ENCODE peak calls at places on chromosomes 12 and 14, in six cellular contexts. M is IMR-90; U is CD4-positive, CD25-positive, alpha-beta regulatory T cell; N is ovary; B is right cardiac atrium; O is pancreas. I is an unnamed sample.

GRCh38 chr12:10186299-10186698 is 7.5 kb downstream of the TMEM52B start:
- DNase-seq in M (no peak), U (no peak), N (no peak), B (peak; percentile 34), O (no peak), I (no peak)

GRCh38 chr12:31797230-31797872 is 68.5 kb upstream of the AMN1 start:
- DNase-seq in M (no peak), U (peak; percentile 35), N (no peak), B (no peak), O (no peak), I (no peak)

GRCh38 chr14:66032800-66033199 is 453.4 kb upstream of the CCDC196 start:
- DNase-seq in M (no peak), U (no peak), N (no peak), B (no peak), O (no peak), I (no peak)

GRCh38 chr12:90652280-90652679 is 302.7 kb downstream of the CCER1 start:
- DNase-seq in M (no peak), U (no peak), N (no peak), B (no peak), O (no peak), I (no peak)

GRCh38 chr12:6951551-6952120 is 480 bp downstream of the PTPN6 start:
- DNase-seq in M (no peak), U (no peak), N (no peak), B (peak; percentile 20), O (peak; percentile 73), I (no peak)

GRCh38 chr12:96063046-96063445 is 27.7 kb upstream of the LTA4H start:
- DNase-seq in M (peak; percentile 25), U (peak; percentile 69), N (no peak), B (no peak), O (no peak), I (peak; percentile 78)

GRCh38 chr14:74038015-74038859 is 19.1 kb downstream of the BBOF1 start:
- DNase-seq in M (peak; percentile 64), U (peak; percentile 70), N (no peak), B (no peak), O (no peak), I (peak; percentile 49)

GRCh38 chr12:15168279-15168678 is 52.9 kb downstream of the RERG start:
- DNase-seq in M (no peak), U (no peak), N (no peak), B (no peak), O (no peak), I (no peak)

GRCh38 chr12:15256760-15257159 is 35.5 kb upstream of the RERG start:
- DNase-seq in M (peak; percentile 2), U (no peak), N (peak; percentile 39), B (peak; percentile 24), O (no peak), I (no peak)

GRCh38 chr12:30019386-30020140 is 235.8 kb upstream of the TMTC1 start:
- DNase-seq in M (peak; percentile 13), U (no peak), N (no peak), B (no peak), O (no peak), I (no peak)

GRCh38 chr12:106147956-106148355 is 9.2 kb upstream of the NUAK1 start:
- DNase-seq in M (no peak), U (no peak), N (peak; percentile 21), B (peak; percentile 82), O (peak; percentile 93), I (no peak)

GRCh38 chr12:23771230-23771949 is 178.1 kb downstream of the SOX5 start:
- DNase-seq in M (no peak), U (no peak), N (no peak), B (peak; percentile 75), O (no peak), I (no peak)

GRCh38 chr12:106757623-106758348 is 16.7 kb upstream of the RIC8B start:
- DNase-seq in M (no peak), U (no peak), N (no peak), B (no peak), O (no peak), I (no peak)

GRCh38 chr12:4270016-4270669 is 3.4 kb upstream of the CCND2 start:
- DNase-seq in M (no peak), U (peak; percentile 62), N (no peak), B (no peak), O (no peak), I (no peak)

GRCh38 chr12:75876843-75877587 is 154.6 kb downstream of the PHLDA1 start:
- DNase-seq in M (no peak), U (no peak), N (no peak), B (no peak), O (no peak), I (no peak)

GRCh38 chr14:61568572-61569011 is 126.7 kb upstream of the HIF1A start:
- DNase-seq in M (no peak), U (peak; percentile 65), N (no peak), B (no peak), O (peak; percentile 86), I (no peak)

GRCh38 chr12:14567311-14568195 is at the start of gene PLBD1:
- DNase-seq in M (no peak), U (no peak), N (peak; percentile 20), B (peak; percentile 78), O (peak; percentile 92), I (no peak)

GRCh38 chr14:54637829-54638446 is 71.0 kb downstream of the SAMD4A start:
- DNase-seq in M (peak; percentile 92), U (no peak), N (no peak), B (no peak), O (no peak), I (peak; percentile 62)

GRCh38 chr12:100668939-100669536 is 95.6 kb downstream of the GAS2L3 start:
- DNase-seq in M (peak; percentile 61), U (peak; percentile 42), N (peak; percentile 30), B (peak; percentile 66), O (peak; percentile 74), I (peak; percentile 68)

GRCh38 chr14:97198813-97199212 is 401.6 kb downstream of the VRK1 start:
- DNase-seq in M (no peak), U (peak; percentile 17), N (no peak), B (no peak), O (no peak), I (no peak)

GRCh38 chr12:40451661-40452060 is 226.9 kb downstream of the LRRK2 start:
- DNase-seq in M (no peak), U (no peak), N (no peak), B (no peak), O (no peak), I (no peak)

GRCh38 chr12:57545809-57546437 is 1.1 kb downstream of the DCTN2 start:
- DNase-seq in M (peak; percentile 12), U (no peak), N (no peak), B (no peak), O (no peak), I (no peak)

GRCh38 chr12:726281-727140 is 25.9 kb upstream of the WNK1 start:
- DNase-seq in M (peak; percentile 39), U (no peak), N (no peak), B (no peak), O (no peak), I (no peak)

GRCh38 chr12:32134144-32134888 is 27.7 kb downstream of the BICD1 start:
- DNase-seq in M (peak; percentile 83), U (peak; percentile 80), N (no peak), B (no peak), O (no peak), I (no peak)

GRCh38 chr14:61644834-61645233 is 50.5 kb upstream of the HIF1A start:
- DNase-seq in M (peak; percentile 49), U (peak; percentile 7), N (no peak), B (no peak), O (no peak), I (no peak)

GRCh38 chr12:53200107-53200457 is 7.0 kb downstream of the ITGB7 start:
- DNase-seq in M (no peak), U (no peak), N (no peak), B (no peak), O (no peak), I (no peak)
- H3K4me3 ChIP-seq in M (no peak overlapping the region), U (peak overlapping the region; percentile 55), N (no peak overlapping the region), B (no peak overlapping the region), O (no peak overlapping the region), I (no peak overlapping the region)

GRCh38 chr14:95817271-95817670 is 59.4 kb upstream of the TUNAR start:
- DNase-seq in M (no peak), U (no peak), N (no peak), B (no peak), O (no peak), I (no peak)

GRCh38 chr14:95814363-95815225 is 62.0 kb upstream of the TUNAR start:
- DNase-seq in M (no peak), U (no peak), N (no peak), B (no peak), O (no peak), I (no peak)

GRCh38 chr14:95818581-95818980 is 58.1 kb upstream of the TUNAR start:
- DNase-seq in M (no peak), U (no peak), N (no peak), B (no peak), O (no peak), I (no peak)

GRCh38 chr14:95815226-95815690 is 61.4 kb upstream of the TUNAR start:
- DNase-seq in M (no peak), U (no peak), N (no peak), B (no peak), O (no peak), I (no peak)

GRCh38 chr14:95816539-95816938 is 60.1 kb upstream of the TUNAR start:
- DNase-seq in M (no peak), U (no peak), N (no peak), B (no peak), O (no peak), I (no peak)
- H3K4me1 ChIP-seq in M (no peaks in the 10 kb centered on the region), U (no peaks in the 10 kb centered on the region), N (no peaks in the 10 kb centered on the region), B (no peaks in the 10 kb centered on the region), O (no peaks in the 10 kb centered on the region), I (no peaks in the 10 kb centered on the region)

DNA sequence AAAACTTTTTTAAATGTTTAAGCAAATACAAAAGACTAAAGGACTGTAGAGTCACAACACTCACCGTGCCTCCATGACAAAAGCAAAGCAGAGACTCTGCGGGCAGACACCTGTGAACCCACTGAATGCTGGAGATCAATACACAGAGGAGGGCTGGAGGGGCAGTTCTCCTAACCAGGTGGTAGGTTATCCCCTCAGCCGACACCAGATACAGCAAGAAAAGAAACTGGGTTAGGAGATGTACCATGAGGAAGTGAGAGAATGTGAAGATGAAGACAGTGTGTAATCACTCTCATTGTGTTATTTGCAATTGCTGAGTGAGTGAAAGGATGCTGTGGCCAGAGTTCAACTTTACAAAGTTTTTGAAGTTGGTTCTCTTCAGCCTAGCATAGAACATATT is 480.3 kb downstream of the BCL11B start:
- DNase-seq in M (no peak), U (no peak), N (no peak), B (no peak), O (no peak), I (no peak)
- H3K27ac ChIP-seq in M (no peak overlapping the region), U (no peak overlapping the region), N (no peak overlapping the region), B (no peak overlapping the region), O (no peak overlapping the region), I (no peak overlapping the region)

DNA sequence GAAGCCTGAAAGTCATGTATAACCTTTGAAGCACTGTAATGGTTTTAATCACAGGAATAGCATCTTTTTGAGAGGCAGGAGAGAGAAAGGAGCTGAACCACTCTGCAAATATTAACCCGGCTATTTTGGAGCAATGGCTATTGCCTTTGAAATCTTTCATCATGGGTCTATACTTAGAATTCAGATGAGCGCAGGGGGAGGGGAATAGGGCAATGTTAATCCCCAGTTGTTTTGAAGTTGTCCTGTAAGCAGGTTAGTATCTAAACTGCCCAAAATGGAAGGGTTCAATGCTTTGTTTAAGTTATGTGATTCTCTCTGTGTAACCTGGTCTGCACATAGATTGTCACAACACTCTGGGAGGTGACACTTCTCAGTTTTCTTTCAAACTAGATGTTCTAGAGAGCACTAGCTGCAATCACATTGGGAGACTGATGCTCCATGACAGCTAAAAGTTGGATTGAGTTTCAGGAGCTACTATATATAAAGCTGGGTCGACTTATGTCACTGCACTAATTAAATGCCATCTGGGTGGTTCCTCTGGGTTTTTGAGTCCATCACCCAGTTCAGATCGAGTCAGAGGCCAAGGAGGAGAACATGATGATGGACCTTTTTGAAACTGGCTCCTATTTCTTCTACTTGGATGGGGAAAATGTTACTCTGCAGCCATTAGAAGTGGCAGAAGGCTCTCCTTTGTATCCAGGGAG is at the start of gene MYF6:
- DNase-seq in M (no peak), U (no peak), N (no peak), B (no peak), O (no peak), I (no peak)
- H3K4me3 ChIP-seq in M (no peak within 1 kb of the TSS), U (no peak within 1 kb of the TSS), N (no peak within 1 kb of the TSS), B (peak within 1 kb of the TSS; percentile 47), O (no peak within 1 kb of the TSS), I (no peak within 1 kb of the TSS)